ENCODE peak calls at places on chromosomes 6 and 20, in four cellular contexts. F is foreskin fibroblast, P is lower lobe of right lung, M is tibial nerve. K is an unnamed sample.

GRCh38 chr20:21361266-21361665 is 36.1 kb downstream of the NKX2-4 start:
- DNase-seq in F (no peak), P (no peak), M (no peak), K (no peak)

GRCh38 chr6:88823998-88824397 is 139.4 kb downstream of the RNGTT start:
- DNase-seq in F (peak; percentile 58), P (no peak), M (no peak), K (peak; percentile 4)

GRCh38 chr6:106051241-106051640 is 34.9 kb upstream of the PRDM1 start:
- DNase-seq in F (no peak), P (no peak), M (no peak), K (no peak)

GRCh38 chr6:111745186-111745585 is 128.1 kb downstream of the FYN start:
- DNase-seq in F (peak; percentile 60), P (no peak), M (no peak), K (no peak)

GRCh38 chr20:2599265-2600060 is 53.0 kb upstream of the NOP56 start:
- DNase-seq in F (peak; percentile 43), P (no peak), M (no peak), K (no peak)

GRCh38 chr6:134031696-134032255 is 20.6 kb downstream of the SLC2A12 start:
- DNase-seq in F (peak; percentile 63), P (no peak), M (no peak), K (no peak)

GRCh38 chr6:37056439-37057127 is 51.1 kb downstream of the FGD2 start:
- DNase-seq in F (peak; percentile 28), P (no peak), M (no peak), K (no peak)

GRCh38 chr6:47357827-47358226 is 48.1 kb upstream of the TNFRSF21 start:
- DNase-seq in F (no peak), P (no peak), M (no peak), K (no peak)

GRCh38 chr6:154534531-154534930 is 24.0 kb upstream of the CNKSR3 start:
- DNase-seq in F (no peak), P (no peak), M (no peak), K (no peak)

GRCh38 chr6:32087574-32088486 is 21.3 kb downstream of the TNXB start:
- DNase-seq in F (peak; percentile 90), P (peak; percentile 88), M (peak; percentile 81), K (no peak)

GRCh38 chr6:332671-333070 is 40.4 kb downstream of the DUSP22 start:
- DNase-seq in F (peak; percentile 63), P (no peak), M (peak; percentile 8), K (no peak)

GRCh38 chr6:98583506-98583905 is 250.9 kb upstream of the POU3F2 start:
- DNase-seq in F (no peak), P (no peak), M (no peak), K (no peak)

GRCh38 chr20:48776306-48776705 is 51.5 kb downstream of the PREX1 start:
- DNase-seq in F (peak; percentile 97), P (no peak), M (no peak), K (no peak)

GRCh38 chr6:87756858-87757257 is 54.8 kb upstream of the AKIRIN2 start:
- DNase-seq in F (peak; percentile 73), P (peak; percentile 53), M (no peak), K (peak; percentile 84)

GRCh38 chr20:20130399-20130798 is 78.1 kb downstream of the CFAP61 start:
- DNase-seq in F (no peak), P (no peak), M (no peak), K (no peak)

GRCh38 chr6:57173886-57174510 is 1.9 kb downstream of the BAG2 start:
- DNase-seq in F (peak; percentile 87), P (no peak), M (no peak), K (peak; percentile 56)

GRCh38 chr6:160427312-160428068 is 79.3 kb downstream of the SLC22A3 start:
- DNase-seq in F (no peak), P (no peak), M (no peak), K (no peak)

GRCh38 chr6:90131614-90132423 is 164.8 kb downstream of the BACH2 start:
- DNase-seq in F (peak; percentile 90), P (no peak), M (no peak), K (peak; percentile 94)

GRCh38 chr6:46438245-46438644 is 53.0 kb downstream of the RCAN2 start:
- DNase-seq in F (no peak), P (no peak), M (no peak), K (no peak)

GRCh38 chr6:17091122-17091521 is 10.7 kb upstream of the STMND1 start:
- DNase-seq in F (peak; percentile 47), P (no peak), M (no peak), K (no peak)

GRCh38 chr6:55377150-55377549 is 49.9 kb downstream of the GFRAL start:
- DNase-seq in F (no peak), P (no peak), M (no peak), K (no peak)

GRCh38 chr6:4603291-4603690 is 172.9 kb upstream of the CDYL start:
- DNase-seq in F (no peak), P (peak; percentile 62), M (peak; percentile 34), K (peak; percentile 93)

GRCh38 chr6:39441301-39441700 is 118.8 kb upstream of the KCNK16 start:
- DNase-seq in F (no peak), P (no peak), M (no peak), K (no peak)

GRCh38 chr20:60271597-60271996 is 313.4 kb downstream of the CDH26 start:
- DNase-seq in F (peak; percentile 25), P (no peak), M (no peak), K (no peak)

DNA sequence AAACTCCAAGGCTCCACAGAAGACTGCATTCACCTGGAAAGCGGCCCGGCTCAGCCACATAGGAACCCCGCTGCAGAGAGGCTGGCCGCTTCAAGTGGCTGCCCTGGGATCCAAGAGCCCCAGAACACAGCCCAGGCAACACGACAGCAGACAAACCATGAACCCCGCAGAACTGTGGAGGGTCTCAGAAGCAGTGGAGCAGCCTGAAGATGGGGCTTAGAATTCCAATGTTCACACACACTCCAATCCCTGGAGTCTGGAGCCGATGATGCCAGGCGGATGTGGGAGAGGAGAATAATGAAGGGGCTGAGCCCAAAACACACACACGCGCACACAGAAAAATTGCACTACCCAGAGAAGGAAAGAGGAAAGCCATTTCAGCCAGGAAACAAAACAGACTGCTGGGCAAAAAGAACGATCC is 52.4 kb downstream of the NINL start:
- DNase-seq in F (peak; percentile 48), P (no peak), M (no peak), K (no peak)
- H3K4me3 ChIP-seq in F (no peak overlapping the region), P (no peak overlapping the region), M (no peak overlapping the region), K (no peak overlapping the region)

DNA sequence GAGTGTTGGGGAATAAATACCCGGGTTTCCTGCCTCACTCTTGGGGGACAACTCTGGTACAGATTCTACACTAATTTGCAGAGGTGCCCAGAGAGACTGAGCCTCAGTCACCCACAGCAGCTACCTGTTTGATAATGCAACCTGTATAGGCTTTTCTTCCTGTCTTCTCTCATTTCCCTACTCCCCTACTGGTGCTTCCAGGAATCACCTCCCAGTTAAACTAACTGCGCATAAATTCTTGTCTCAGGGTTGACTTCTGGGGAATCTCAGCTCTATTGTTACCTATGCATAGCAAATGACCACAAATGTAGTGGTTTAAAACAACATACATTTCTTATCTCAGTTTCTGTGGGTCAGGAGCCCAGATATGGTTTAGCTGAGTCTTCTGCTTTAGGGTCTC is 11.3 kb downstream of the OCSTAMP start:
- DNase-seq in F (no peak), P (no peak), M (no peak), K (no peak)
- TF ChIP-seq CTCF in F (no peak), P (no peak), M (no peak), K (no peak)

GRCh38 chr6:148867851-148868250 is 121.0 kb downstream of the UST start:
- DNase-seq in F (peak; percentile 64), P (no peak), M (no peak), K (no peak)
- H3K4me3 ChIP-seq in F (no peak overlapping the region), P (no peak overlapping the region), M (no peak overlapping the region), K (no peak overlapping the region)

GRCh38 chr6:138403324-138403800 is 661 bp upstream of the HEBP2 start:
- DNase-seq in F (peak; percentile 63), P (peak; percentile 65), M (no peak), K (no peak)
- TF ChIP-seq CTCF in F (peak; percentile 19), P (peak; percentile 34), M (no peak), K (peak; percentile 36)

DNA sequence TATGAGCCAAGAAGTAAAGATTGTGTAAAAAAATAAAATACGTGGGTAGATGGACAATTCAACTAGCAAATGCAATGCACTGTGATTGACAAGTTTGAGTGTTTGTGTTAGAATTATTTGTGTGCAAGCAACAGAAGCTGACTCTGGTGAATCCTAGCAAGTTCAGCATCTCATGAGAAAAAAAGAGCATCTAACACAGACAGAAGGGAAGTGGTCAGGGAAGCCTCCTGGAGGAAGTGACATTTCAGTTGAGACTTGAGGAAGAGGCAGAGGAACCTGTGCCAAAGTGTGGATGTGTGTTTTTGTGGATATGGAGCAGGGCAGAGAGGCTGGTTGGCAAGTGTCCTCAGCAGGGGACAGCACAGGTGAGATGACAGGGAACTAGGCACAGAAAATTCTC is 248.7 kb downstream of the ZNF217 start:
- DNase-seq in F (no peak), P (no peak), M (no peak), K (no peak)
- H3K4me3 ChIP-seq in F (no peak overlapping the region), P (no peak overlapping the region), M (no peak overlapping the region), K (no peak overlapping the region)

GRCh38 chr20:35619196-35620095 is 3.8 kb downstream of the SPAG4 start:
- DNase-seq in F (peak; percentile 94), P (peak; percentile 83), M (peak; percentile 52), K (peak; percentile 21)
- TF ChIP-seq CTCF in F (peak; percentile 24), P (peak; percentile 39), M (peak; percentile 16), K (peak; percentile 45)

DNA sequence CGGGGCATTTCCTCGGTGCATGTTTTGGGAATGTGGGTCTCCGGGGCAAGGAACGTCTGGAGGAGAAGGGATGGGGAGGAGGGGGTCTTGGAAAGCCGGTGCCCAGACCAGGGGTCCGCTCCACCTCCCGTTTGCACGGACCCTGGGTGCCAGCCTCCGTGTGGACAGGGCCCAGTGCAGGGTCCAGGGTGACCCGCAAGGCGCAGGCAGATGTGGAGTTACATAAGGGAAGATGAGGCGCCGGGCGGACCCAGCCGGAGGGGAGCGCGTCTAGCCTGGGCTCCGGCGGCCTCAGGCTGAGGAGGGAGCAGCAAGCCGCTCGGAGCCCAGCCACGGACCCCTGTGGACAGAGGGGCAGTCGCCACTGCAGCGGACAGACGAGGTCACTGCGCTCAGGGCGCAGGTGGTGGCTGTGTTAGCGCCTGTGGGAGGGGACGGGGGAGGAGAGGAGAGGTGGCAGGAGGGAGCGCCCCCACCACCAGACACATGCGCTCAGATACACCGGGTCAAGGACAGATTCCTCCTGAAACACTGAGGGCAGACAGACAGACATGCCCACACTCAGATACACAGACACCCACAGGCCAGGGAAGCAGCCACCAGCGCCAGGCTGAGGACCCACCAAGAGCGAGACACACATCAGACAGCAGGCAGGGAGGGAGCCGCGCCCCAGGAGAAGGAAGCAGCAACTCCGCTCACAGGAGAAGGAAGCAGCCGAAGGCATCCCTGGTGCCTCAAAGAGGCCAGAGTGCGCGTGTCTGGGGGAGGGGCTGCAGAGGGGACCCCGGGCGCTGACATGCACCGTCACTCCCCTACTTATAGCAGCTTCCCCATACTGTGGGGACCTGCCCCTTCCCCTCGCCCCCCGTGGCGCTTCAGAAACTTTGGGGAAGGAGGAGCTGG is 839 bp upstream of the HRH3 start:
- DNase-seq in F (no peak), P (no peak), M (no peak), K (no peak)
- H3K4me3 ChIP-seq in F (no peak overlapping the region), P (no peak overlapping the region), M (no peak overlapping the region), K (no peak overlapping the region)

DNA sequence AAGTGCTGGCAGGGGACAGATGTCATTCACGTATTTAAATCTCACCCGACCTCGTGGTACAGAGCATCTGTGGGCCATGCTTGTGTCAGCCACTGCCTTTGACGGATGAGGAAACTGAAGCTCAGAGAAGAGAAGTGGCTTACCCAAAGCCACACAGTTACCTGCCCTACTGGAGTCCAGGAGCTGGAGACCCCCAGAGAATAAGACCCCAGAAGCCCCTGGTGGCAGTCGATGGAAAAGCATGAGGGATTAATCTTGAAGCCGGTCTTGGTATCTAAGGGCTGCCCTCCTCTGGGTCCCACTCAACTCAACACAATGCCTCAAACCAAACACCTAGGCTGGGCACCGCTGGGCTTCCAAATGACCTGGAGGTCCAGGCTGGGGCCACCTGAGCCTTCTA is 83.1 kb downstream of the GRM4 start:
- DNase-seq in F (no peak), P (no peak), M (no peak), K (no peak)
- TF ChIP-seq CTCF in F (peak; percentile 22), P (no peak), M (no peak), K (no peak)

GRCh38 chr6:107493158-107494057 is 3.5 kb downstream of the SOBP start:
- DNase-seq in F (peak; percentile 35), P (no peak), M (no peak), K (no peak)
- H3K4me3 ChIP-seq in F (peak overlapping the region; percentile 87), P (peak overlapping the region; percentile 74), M (peak overlapping the region; percentile 65), K (no peak overlapping the region)

K was measured in AG09309.